ENCODE peak calls at places on chromosomes 16 and 17, in nine cellular contexts. One of them, this sample, is unnamed.

GRCh38 chr16:69909760-69910159 is 41.4 kb upstream of the CLEC18A start:
- DNase-seq in stimulated activated CD4-positive, alpha-beta T cell treated with anti-CD3 and anti-CD28 coated beads, Interleukin-2, amount 100 ng/mL, for 48 hours: no peak
- DNase-seq in cardiac muscle cell: no peak
- DNase-seq in A549: no peak
- DNase-seq in activated effector memory CD4-positive, alpha-beta T cell treated with Interleukin-2 at 50 U/mL for 16 hours: no peak
- DNase-seq in NCI-H460: no peak
- DNase-seq in hypothalamus: no peak
- DNase-seq in PC-9: no peak
- DNase-seq in HEK293T: no peak
- DNase-seq in this sample: no peak

GRCh38 chr17:4908301-4908700 is 5.4 kb upstream of the CHRNE start:
- DNase-seq in stimulated activated CD4-positive, alpha-beta T cell treated with anti-CD3 and anti-CD28 coated beads, Interleukin-2, amount 100 ng/mL, for 48 hours: no peak
- DNase-seq in cardiac muscle cell: no peak
- DNase-seq in A549: no peak
- DNase-seq in activated effector memory CD4-positive, alpha-beta T cell treated with Interleukin-2 at 50 U/mL for 16 hours: no peak
- DNase-seq in NCI-H460: no peak
- DNase-seq in hypothalamus: no peak
- DNase-seq in PC-9: no peak
- DNase-seq in HEK293T: no peak
- DNase-seq in this sample: no peak

GRCh38 chr16:19765860-19766553 is 47.9 kb downstream of the IQCK start:
- DNase-seq in stimulated activated CD4-positive, alpha-beta T cell treated with anti-CD3 and anti-CD28 coated beads, Interleukin-2, amount 100 ng/mL, for 48 hours: no peak
- DNase-seq in cardiac muscle cell: peak
- DNase-seq in A549: no peak
- DNase-seq in activated effector memory CD4-positive, alpha-beta T cell treated with Interleukin-2 at 50 U/mL for 16 hours: no peak
- DNase-seq in NCI-H460: no peak
- DNase-seq in hypothalamus: peak
- DNase-seq in PC-9: no peak
- DNase-seq in HEK293T: no peak
- DNase-seq in this sample: no peak

GRCh38 chr16:28846933-28847273 is 755 bp upstream of the TUFM start:
- DNase-seq in stimulated activated CD4-positive, alpha-beta T cell treated with anti-CD3 and anti-CD28 coated beads, Interleukin-2, amount 100 ng/mL, for 48 hours: no peak
- DNase-seq in cardiac muscle cell: no peak
- DNase-seq in A549: no peak
- DNase-seq in activated effector memory CD4-positive, alpha-beta T cell treated with Interleukin-2 at 50 U/mL for 16 hours: no peak
- DNase-seq in NCI-H460: no peak
- DNase-seq in hypothalamus: peak
- DNase-seq in PC-9: no peak
- DNase-seq in HEK293T: no peak
- DNase-seq in this sample: no peak

GRCh38 chr16:14172200-14172805 is 101.2 kb downstream of the MRTFB start:
- DNase-seq in stimulated activated CD4-positive, alpha-beta T cell treated with anti-CD3 and anti-CD28 coated beads, Interleukin-2, amount 100 ng/mL, for 48 hours: no peak
- DNase-seq in cardiac muscle cell: peak
- DNase-seq in A549: no peak
- DNase-seq in activated effector memory CD4-positive, alpha-beta T cell treated with Interleukin-2 at 50 U/mL for 16 hours: no peak
- DNase-seq in NCI-H460: no peak
- DNase-seq in hypothalamus: no peak
- DNase-seq in PC-9: no peak
- DNase-seq in HEK293T: no peak
- DNase-seq in this sample: no peak

GRCh38 chr16:49924078-49924477 is 68.2 kb upstream of the ZNF423 start:
- DNase-seq in stimulated activated CD4-positive, alpha-beta T cell treated with anti-CD3 and anti-CD28 coated beads, Interleukin-2, amount 100 ng/mL, for 48 hours: no peak
- DNase-seq in cardiac muscle cell: no peak
- DNase-seq in A549: peak
- DNase-seq in activated effector memory CD4-positive, alpha-beta T cell treated with Interleukin-2 at 50 U/mL for 16 hours: no peak
- DNase-seq in NCI-H460: no peak
- DNase-seq in hypothalamus: no peak
- DNase-seq in PC-9: no peak
- DNase-seq in HEK293T: peak
- DNase-seq in this sample: no peak

GRCh38 chr17:52140601-52141000 is 17.9 kb downstream of the CA10 start:
- DNase-seq in stimulated activated CD4-positive, alpha-beta T cell treated with anti-CD3 and anti-CD28 coated beads, Interleukin-2, amount 100 ng/mL, for 48 hours: no peak
- DNase-seq in cardiac muscle cell: no peak
- DNase-seq in A549: no peak
- DNase-seq in activated effector memory CD4-positive, alpha-beta T cell treated with Interleukin-2 at 50 U/mL for 16 hours: no peak
- DNase-seq in NCI-H460: no peak
- DNase-seq in hypothalamus: no peak
- DNase-seq in PC-9: no peak
- DNase-seq in HEK293T: no peak
- DNase-seq in this sample: no peak

GRCh38 chr17:65553009-65553645 is 8.3 kb downstream of the AXIN2 start:
- DNase-seq in stimulated activated CD4-positive, alpha-beta T cell treated with anti-CD3 and anti-CD28 coated beads, Interleukin-2, amount 100 ng/mL, for 48 hours: no peak
- DNase-seq in cardiac muscle cell: peak
- DNase-seq in A549: no peak
- DNase-seq in activated effector memory CD4-positive, alpha-beta T cell treated with Interleukin-2 at 50 U/mL for 16 hours: no peak
- DNase-seq in NCI-H460: no peak
- DNase-seq in hypothalamus: no peak
- DNase-seq in PC-9: no peak
- DNase-seq in HEK293T: no peak
- DNase-seq in this sample: no peak

GRCh38 chr16:64626771-64627170 is 495.1 kb downstream of the CDH11 start:
- DNase-seq in stimulated activated CD4-positive, alpha-beta T cell treated with anti-CD3 and anti-CD28 coated beads, Interleukin-2, amount 100 ng/mL, for 48 hours: no peak
- DNase-seq in cardiac muscle cell: peak
- DNase-seq in A549: no peak
- DNase-seq in activated effector memory CD4-positive, alpha-beta T cell treated with Interleukin-2 at 50 U/mL for 16 hours: no peak
- DNase-seq in NCI-H460: no peak
- DNase-seq in hypothalamus: no peak
- DNase-seq in PC-9: no peak
- DNase-seq in HEK293T: no peak
- DNase-seq in this sample: no peak